ENCODE peak calls at places on chromosome 6, in five cellular contexts. E is AG10803, P is WERI-Rb-1, A is left ventricle myocardium inferior, D is coronary artery. I is an unnamed sample.

GRCh38 chr6:6738922-6739717 is 150.6 kb downstream of the LY86 start:
- DNase-seq in E (no peak), A (no peak), P (no peak), D (no peak), I (no peak)

GRCh38 chr6:71707059-71707458 is 179.3 kb upstream of the RIMS1 start:
- DNase-seq in A (no peak), E (no peak), D (no peak), P (no peak), I (no peak)

GRCh38 chr6:16494781-16495180 is 256.4 kb downstream of the GMPR start:
- DNase-seq in P (no peak), E (no peak), A (no peak), D (no peak), I (peak; percentile 55)

GRCh38 chr6:3252369-3252768 is 6.4 kb upstream of the PSMG4 start:
- DNase-seq in P (no peak), D (peak; percentile 64), A (no peak), E (no peak), I (no peak)

GRCh38 chr6:159232751-159233150 is 63.6 kb downstream of the FNDC1 start:
- DNase-seq in E (no peak), P (no peak), A (no peak), D (no peak), I (no peak)

GRCh38 chr6:113065606-113066005 is 718.5 kb downstream of the RFPL4B start:
- DNase-seq in E (peak; percentile 74), P (no peak), A (no peak), D (no peak), I (no peak)

GRCh38 chr6:148329568-148330299 is 12.9 kb upstream of the SASH1 start:
- DNase-seq in P (no peak), E (peak; percentile 98), D (no peak), A (no peak), I (no peak)

GRCh38 chr6:80142586-80142985 is 36.1 kb downstream of the BCKDHB start:
- DNase-seq in A (no peak), D (no peak), E (peak; percentile 29), P (no peak), I (no peak)

GRCh38 chr6:37798436-37799262 is 20.9 kb upstream of the ZFAND3 start:
- DNase-seq in P (no peak), A (no peak), D (no peak), E (no peak), I (no peak)

GRCh38 chr6:32222333-32223230 is 1.3 kb downstream of the NOTCH4 start:
- DNase-seq in P (no peak), D (no peak), A (no peak), E (no peak), I (no peak)

GRCh38 chr6:38234934-38235678 is 404.6 kb downstream of the BTBD9 start:
- DNase-seq in A (no peak), E (no peak), D (no peak), P (peak; percentile 32), I (no peak)

GRCh38 chr6:90183587-90184333 is 112.9 kb downstream of the BACH2 start:
- DNase-seq in P (no peak), E (no peak), A (no peak), D (no peak), I (no peak)

GRCh38 chr6:129280719-129281118 is 397.8 kb downstream of the LAMA2 start:
- DNase-seq in E (no peak), D (no peak), P (no peak), A (no peak), I (peak; percentile 53)

GRCh38 chr6:30206799-30207618 is 6.2 kb downstream of the TRIM26 start:
- DNase-seq in D (no peak), E (peak; percentile 61), A (no peak), P (peak; percentile 48), I (no peak)

GRCh38 chr6:93021235-93021909 is 398.0 kb downstream of the EPHA7 start:
- DNase-seq in D (no peak), A (no peak), P (peak; percentile 63), E (no peak), I (no peak)

GRCh38 chr6:93017626-93018025 is 401.7 kb downstream of the EPHA7 start:
- DNase-seq in E (no peak), A (no peak), D (no peak), P (no peak), I (no peak)

GRCh38 chr6:93013054-93013453 is 406.3 kb downstream of the EPHA7 start:
- DNase-seq in D (no peak), A (no peak), E (no peak), P (no peak), I (no peak)

DNA sequence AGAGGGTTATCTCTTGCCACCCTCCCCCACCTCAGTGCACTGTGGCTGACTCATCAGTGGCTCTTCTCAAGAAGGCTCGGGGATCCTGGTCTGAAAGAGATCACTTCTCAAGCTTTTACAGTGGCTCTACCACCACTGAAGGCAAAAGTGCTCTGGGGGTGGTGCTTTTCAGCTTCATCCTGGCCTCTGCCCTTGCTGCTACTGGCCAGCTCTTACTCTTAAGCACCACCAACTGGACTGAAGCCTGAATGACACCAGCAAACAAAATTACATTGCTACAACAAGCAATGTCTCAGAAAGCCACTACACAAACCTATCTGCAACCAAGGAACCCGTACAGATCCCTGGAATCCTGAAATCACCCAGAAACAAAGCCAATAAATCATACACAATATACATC is 402.1 kb downstream of the EPHA7 start:
- DNase-seq in D (no peak), E (no peak), P (peak; percentile 18), A (no peak), I (no peak)
- TF ChIP-seq CTCF in D (no peak), E (no peak), P (peak; percentile 57), A (no peak), I (no peak)

GRCh38 chr6:33822575-33823395 is 19.0 kb upstream of the MLN start:
- DNase-seq in A (no peak), E (no peak), D (no peak), P (peak; percentile 92), I (peak; percentile 13)
- TF ChIP-seq CTCF in A (no peak), E (peak; percentile 24), D (no peak), P (peak; percentile 90), I (no peak)

DNA sequence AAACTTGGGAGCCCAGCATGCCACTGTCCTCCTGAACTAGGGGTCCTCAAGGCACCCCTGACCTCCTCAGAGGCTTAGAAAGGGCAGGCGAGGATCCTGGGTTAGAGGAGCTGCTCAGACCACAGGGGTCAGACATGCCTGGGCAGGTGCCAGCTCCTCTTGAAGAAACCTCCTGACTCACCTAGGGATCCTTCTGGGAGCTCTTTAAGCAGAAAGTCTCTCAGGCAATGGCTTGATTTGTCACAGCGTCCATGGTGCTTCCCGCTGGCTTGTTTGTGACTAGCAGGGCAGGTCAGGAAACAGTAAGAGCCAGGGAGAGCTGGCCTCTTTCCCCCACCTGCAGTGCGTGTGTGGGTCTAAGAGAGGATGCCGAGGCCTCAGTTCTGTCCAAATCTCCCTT is 174.5 kb upstream of the SNX9 start:
- DNase-seq in E (no peak), P (peak; percentile 67), D (no peak), A (no peak), I (no peak)
- TF ChIP-seq CTCF in E (no peak), P (no peak), D (no peak), A (no peak), I (no peak)

GRCh38 chr6:164417537-164417936 is 891.9 kb downstream of the C6orf118 start:
- DNase-seq in E (no peak), P (no peak), D (no peak), A (no peak), I (no peak)
- TF ChIP-seq CTCF in E (no peak), P (no peak), D (no peak), A (no peak), I (no peak)

GRCh38 chr6:55937227-55937626 is 61.8 kb upstream of the BMP5 start:
- DNase-seq in P (no peak), A (no peak), E (no peak), D (no peak), I (no peak)

GRCh38 chr6:55943329-55943728 is 67.9 kb upstream of the BMP5 start:
- DNase-seq in P (no peak), D (no peak), A (no peak), E (peak; percentile 43), I (no peak)

DNA sequence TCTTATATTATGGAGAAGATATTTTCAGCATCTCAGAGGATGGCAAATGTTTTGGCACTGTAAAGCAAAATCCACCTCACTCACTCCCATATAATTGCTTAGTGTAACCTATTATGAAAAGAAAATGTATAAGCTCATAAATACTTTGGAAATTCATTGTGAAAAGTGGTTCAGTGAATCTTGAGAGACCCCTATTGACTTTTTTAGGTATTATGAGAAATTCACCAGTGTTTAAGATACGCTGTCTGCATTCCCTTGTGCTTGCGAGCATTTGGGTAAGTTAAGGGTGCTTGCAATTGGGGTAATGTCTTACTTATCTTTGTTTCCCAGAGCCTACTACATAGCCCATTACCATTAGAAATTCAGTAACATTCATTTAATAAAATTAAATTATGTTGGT is 66.3 kb upstream of the BMP5 start:
- DNase-seq in E (no peak), P (no peak), A (no peak), D (no peak), I (no peak)
- TF ChIP-seq CTCF in E (peak; percentile 13), P (peak; percentile 18), A (peak; percentile 27), D (no peak), I (no peak)

DNA sequence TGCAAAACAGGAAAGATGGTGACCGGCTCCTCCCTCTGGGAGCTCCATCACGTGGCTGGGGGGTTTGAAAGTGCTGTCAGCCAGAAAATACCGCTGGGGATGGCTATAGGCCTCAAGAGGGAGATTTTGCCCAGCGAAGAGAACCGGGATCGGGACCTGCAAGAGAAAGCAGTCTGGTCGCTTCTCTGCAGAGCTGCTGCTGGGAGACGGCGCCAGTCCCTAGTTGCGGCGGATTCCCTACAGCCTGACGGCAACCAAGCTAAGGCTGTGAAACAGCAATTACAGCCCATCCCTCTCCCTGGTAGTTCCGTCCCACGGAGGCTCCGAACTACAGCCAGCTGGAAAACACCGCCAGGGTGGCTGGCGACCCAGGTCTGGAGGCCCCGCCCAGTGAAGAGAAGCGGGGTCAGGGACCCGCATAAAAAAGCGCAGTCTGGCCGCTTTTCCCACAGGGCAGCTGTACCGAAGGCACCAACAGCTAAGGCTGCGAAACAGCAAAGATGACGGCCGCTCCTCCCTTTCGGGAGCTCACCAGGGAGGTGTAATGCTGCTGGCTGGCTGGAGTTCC is 238.1 kb upstream of the IRAK1BP1 start:
- DNase-seq in A (no peak), P (no peak), E (peak; percentile 43), D (peak; percentile 71), I (no peak)
- TF ChIP-seq CTCF in A (no peak), P (no peak), E (no peak), D (no peak), I (no peak)